ENCODE peak calls at places on chromosomes 6 and 20, in nine cellular contexts. N is GM12865, U is fibroblast of pulmonary artery, H is pancreas, O is endothelial cell, R is neural progenitor cell, G is Peyer's patch, W is kidney epithelial cell, D is RWPE1. A is an unnamed sample.

GRCh38 chr20:19661717-19662637 is 96.1 kb upstream of the RIN2 start:
- DNase-seq in N (peak; percentile 78), U (peak; percentile 87), H (peak; percentile 68), O (peak; percentile 64), R (peak; percentile 70), G (peak; percentile 47), W (peak; percentile 18), D (peak; percentile 68), A (peak; percentile 67)

GRCh38 chr6:55014321-55015088 is 159.8 kb upstream of the HCRTR2 start:
- DNase-seq in N (no peak), U (no peak), H (no peak), O (no peak), R (no peak), G (no peak), W (no peak), D (no peak), A (no peak)

GRCh38 chr6:129183681-129184216 is 300.8 kb downstream of the LAMA2 start:
- DNase-seq in N (no peak), U (peak; percentile 56), H (no peak), O (no peak), R (no peak), G (no peak), W (no peak), D (peak; percentile 56), A (no peak)

GRCh38 chr20:63955281-63955845 is 853 bp downstream of the UCKL1 start:
- DNase-seq in N (peak; percentile 50), U (no peak), H (no peak), O (no peak), R (peak; percentile 70), G (peak; percentile 57), W (no peak), D (no peak), A (no peak)

GRCh38 chr20:53884859-53885654 is 185.3 kb downstream of the BCAS1 start:
- DNase-seq in N (no peak), U (no peak), H (no peak), O (no peak), R (no peak), G (no peak), W (no peak), D (no peak), A (no peak)

GRCh38 chr20:59948828-59949720 is 8.9 kb downstream of the FAM217B start:
- DNase-seq in N (peak; percentile 67), U (peak; percentile 74), H (no peak), O (peak; percentile 19), R (peak; percentile 62), G (no peak), W (no peak), D (peak; percentile 48), A (peak; percentile 73)

GRCh38 chr6:33950891-33951889 is 147.4 kb upstream of the MLN start:
- DNase-seq in N (no peak), U (no peak), H (peak; percentile 41), O (no peak), R (no peak), G (no peak), W (no peak), D (no peak), A (no peak)

GRCh38 chr20:8756410-8756809 is 312.5 kb upstream of the PLCB4 start:
- DNase-seq in N (no peak), U (peak; percentile 74), H (no peak), O (no peak), R (no peak), G (no peak), W (peak; percentile 80), D (peak; percentile 46), A (no peak)

GRCh38 chr6:116528800-116529199 is 16.7 kb downstream of the TRAPPC3L start:
- DNase-seq in N (no peak), U (peak; percentile 59), H (no peak), O (no peak), R (no peak), G (no peak), W (no peak), D (no peak), A (peak; percentile 60)

DNA sequence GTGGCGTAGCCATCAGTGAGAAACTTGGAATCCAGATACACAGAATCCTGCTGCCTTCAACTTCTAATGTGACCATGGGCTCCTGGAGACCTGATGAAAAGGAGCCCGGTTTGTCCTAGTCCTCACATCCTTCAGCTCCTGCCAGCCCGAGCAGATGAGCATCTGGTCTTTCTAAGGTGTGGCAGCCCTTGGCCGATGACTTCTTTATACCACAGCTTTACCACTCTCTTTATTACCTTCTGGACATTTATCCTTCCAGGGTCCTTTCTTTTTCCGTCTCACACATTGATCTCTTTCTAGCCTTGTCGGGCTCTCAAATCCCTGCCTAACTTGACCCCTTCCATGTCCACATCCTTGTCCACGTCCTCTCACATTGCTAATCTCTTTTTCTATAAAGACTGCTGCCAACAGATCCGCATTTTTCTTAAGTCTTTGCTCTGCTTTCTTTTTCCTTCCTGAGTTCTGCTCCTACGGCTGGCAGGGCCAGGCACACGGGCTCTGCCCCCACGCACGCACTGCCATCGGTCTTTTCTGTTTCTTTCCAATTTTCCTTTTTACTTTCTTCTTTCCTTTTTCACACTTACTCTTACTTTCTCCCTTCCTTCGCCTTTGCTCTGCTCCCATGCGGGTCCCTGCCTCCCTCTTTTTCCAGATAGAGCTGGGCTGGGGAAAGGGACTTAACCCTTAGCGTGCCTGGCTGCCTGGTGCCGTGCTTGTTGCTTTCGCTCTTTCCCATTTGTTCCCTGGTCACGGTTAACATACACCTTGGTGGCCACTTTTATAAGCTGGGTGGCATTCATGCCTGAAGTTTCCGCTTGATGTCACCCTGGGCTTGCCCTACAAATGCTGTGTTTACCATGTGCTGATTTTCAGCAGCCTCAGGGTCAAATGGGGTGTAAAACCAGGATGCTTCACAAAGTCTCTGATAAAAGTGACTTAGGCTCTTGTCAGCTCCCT is 9.4 kb upstream of the GMPR start:
- DNase-seq in N (no peak), U (no peak), H (no peak), O (no peak), R (no peak), G (no peak), W (no peak), D (no peak), A (no peak)
- TF ChIP-seq CTCF in N (peak; percentile 9), U (no peak), H (no peak), O (no peak), R (no peak), G (no peak), W (no peak), D (no peak), A (no peak)

GRCh38 chr6:158629376-158630221 is 14.9 kb downstream of the DYNLT1 start:
- DNase-seq in N (no peak), U (no peak), H (no peak), O (no peak), R (peak; percentile 40), G (no peak), W (no peak), D (no peak), A (no peak)
- TF ChIP-seq CTCF in N (no peak), U (no peak), H (no peak), O (no peak), R (peak; percentile 44), G (peak; percentile 17), W (peak; percentile 17), D (no peak), A (peak; percentile 24)

GRCh38 chr6:29620629-29621028 is 12.4 kb downstream of the GABBR1 start:
- DNase-seq in N (no peak), U (no peak), H (no peak), O (no peak), R (no peak), G (no peak), W (no peak), D (no peak), A (no peak)

GRCh38 chr6:29619578-29619977 is 13.4 kb downstream of the GABBR1 start:
- DNase-seq in N (no peak), U (no peak), H (no peak), O (no peak), R (no peak), G (no peak), W (no peak), D (no peak), A (no peak)

GRCh38 chr6:29617782-29618557 is 15.0 kb downstream of the GABBR1 start:
- DNase-seq in N (peak; percentile 11), U (no peak), H (no peak), O (peak; percentile 23), R (no peak), G (no peak), W (no peak), D (no peak), A (no peak)
- TF ChIP-seq CTCF in N (peak; percentile 44), U (peak; percentile 26), H (no peak), O (peak; percentile 39), R (peak; percentile 44), G (no peak), W (peak; percentile 21), D (no peak), A (no peak)

DNA sequence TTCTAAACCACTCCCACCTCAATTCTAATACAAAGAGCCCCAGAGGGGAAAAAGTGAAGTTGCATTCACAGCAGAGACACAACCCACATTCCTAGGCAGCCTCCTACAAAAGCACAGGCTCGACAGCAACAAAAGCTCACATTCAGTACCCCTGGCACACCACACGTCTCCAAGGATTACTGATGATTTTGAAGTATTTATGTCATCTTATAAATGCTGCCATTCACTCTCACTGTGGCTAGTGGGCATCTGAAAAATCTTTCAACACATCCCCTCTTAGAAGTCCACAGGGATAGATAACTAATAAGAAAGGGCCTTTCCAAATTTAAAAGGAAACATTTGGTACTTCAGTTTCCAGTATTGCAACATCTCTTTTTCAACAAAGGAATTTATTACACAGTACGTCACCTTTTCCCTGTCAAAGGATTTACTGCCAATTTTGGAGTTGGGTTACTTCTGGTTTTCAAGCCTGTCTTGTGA is 146.7 kb downstream of the TASP1 start:
- DNase-seq in N (no peak), U (peak; percentile 93), H (no peak), O (peak; percentile 19), R (peak; percentile 85), G (no peak), W (no peak), D (peak; percentile 55), A (peak; percentile 68)
- TF ChIP-seq CTCF in N (no peak), U (peak; percentile 24), H (no peak), O (no peak), R (peak; percentile 9), G (no peak), W (no peak), D (no peak), A (peak; percentile 4)